ENCODE peak calls at places on chromosomes 13 and 19, in six cellular contexts. S is heart left ventricle, G is prostate gland, T is Peyer's patch, B is esophagus squamous epithelium, U is body of pancreas. R is an unnamed sample.

GRCh38 chr19:41688098-41688497 is at the start of gene CEACAM7:
- DNase-seq in S (no peak), U (no peak), B (no peak), T (no peak), G (no peak), R (no peak)

GRCh38 chr13:42328672-42329071 is 56.7 kb downstream of the AKAP11 start:
- DNase-seq in G (no peak), U (no peak), T (no peak), S (no peak), B (no peak), R (no peak)

GRCh38 chr13:23447927-23448326 is 14.4 kb upstream of the SACS start:
- DNase-seq in S (no peak), T (no peak), B (no peak), G (no peak), U (no peak), R (no peak)

GRCh38 chr13:41426047-41426446 is 31.3 kb upstream of the RGCC start:
- DNase-seq in S (no peak), B (no peak), G (no peak), T (no peak), U (no peak), R (no peak)

GRCh38 chr19:17296278-17296677 is 6.9 kb downstream of the ABHD8 start:
- DNase-seq in T (no peak), U (no peak), B (no peak), G (no peak), S (no peak), R (no peak)

GRCh38 chr13:76637651-76638111 is 248.5 kb downstream of the KCTD12 start:
- DNase-seq in T (no peak), U (no peak), G (no peak), S (no peak), B (no peak), R (no peak)

GRCh38 chr13:35600137-35600536 is 123.6 kb upstream of the MAB21L1 start:
- DNase-seq in S (no peak), B (no peak), G (no peak), U (no peak), T (no peak), R (no peak)

GRCh38 chr19:49609499-49610092 is 18.6 kb downstream of the PRR12 start:
- DNase-seq in T (no peak), S (no peak), B (no peak), U (no peak), G (no peak), R (no peak)

GRCh38 chr13:41457589-41458186 is 338 bp downstream of the RGCC start:
- DNase-seq in T (no peak), S (no peak), G (no peak), U (no peak), B (no peak), R (no peak)

GRCh38 chr19:5470264-5470671 is 15.1 kb downstream of the ZNRF4 start:
- DNase-seq in U (peak; percentile 14), S (no peak), T (no peak), B (no peak), G (peak; percentile 8), R (no peak)

GRCh38 chr19:42178791-42179500 is 38.5 kb downstream of the DEDD2 start:
- DNase-seq in U (no peak), T (no peak), B (no peak), G (no peak), S (no peak), R (no peak)

GRCh38 chr19:19028526-19028925 is 4.8 kb downstream of the SUGP2 start:
- DNase-seq in G (no peak), S (no peak), B (no peak), T (no peak), U (no peak), R (no peak)

GRCh38 chr19:19034204-19034624 is 811 bp downstream of the ARMC6 start:
- DNase-seq in B (no peak), G (peak; percentile 20), S (peak; percentile 52), U (no peak), T (peak; percentile 44), R (no peak)

GRCh38 chr19:19033176-19033425 is 216 bp downstream of the SUGP2 start:
- DNase-seq in U (no peak), T (peak; percentile 17), G (no peak), B (no peak), S (no peak), R (no peak)

GRCh38 chr19:19032420-19033175 is 719 bp downstream of the SUGP2 start:
- DNase-seq in G (peak; percentile 84), S (peak; percentile 97), B (no peak), T (peak; percentile 60), U (peak; percentile 59), R (peak; percentile 78)

DNA sequence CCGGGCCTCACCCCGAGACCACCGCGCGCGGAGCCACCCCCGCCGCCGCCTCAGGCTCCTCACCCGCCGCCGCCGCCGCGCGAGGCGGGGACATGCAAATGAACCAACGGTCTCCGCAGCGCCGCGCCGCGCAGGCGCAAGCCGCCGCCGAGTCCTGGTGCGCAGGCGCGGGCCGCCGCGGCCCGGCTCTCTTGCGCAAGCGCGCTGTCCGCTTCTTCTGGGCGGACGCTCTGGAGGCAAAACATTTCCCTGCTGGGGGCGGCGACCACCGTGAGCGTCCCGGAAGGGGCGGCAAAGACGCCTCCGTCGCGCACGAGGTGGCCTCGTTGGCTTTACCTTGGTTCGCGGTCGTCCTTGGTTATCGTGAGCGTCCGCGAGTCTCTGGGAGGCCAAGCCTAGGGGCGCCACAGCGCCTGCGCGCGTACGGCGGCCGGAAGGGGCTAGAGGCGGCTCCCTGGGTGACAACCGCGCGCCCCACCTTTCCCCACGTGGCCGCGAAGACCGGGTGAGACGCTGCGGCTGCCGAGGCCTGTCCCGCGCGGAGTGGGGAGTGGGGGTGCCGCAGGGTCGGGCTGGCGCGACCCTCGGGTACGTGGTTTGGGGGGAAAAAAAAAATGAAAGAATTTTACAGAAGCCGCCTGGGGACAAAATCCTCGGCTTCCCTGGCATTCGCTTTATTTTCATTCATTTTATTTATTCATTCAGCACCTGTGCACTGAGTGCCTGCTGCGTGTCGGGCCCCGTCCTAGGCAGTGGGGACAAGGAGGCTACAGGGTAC is at the start of the genes ARMC6 and SUGP2:
- DNase-seq in B (no peak), U (peak; percentile 87), S (peak; percentile 90), G (peak; percentile 80), T (peak; percentile 84), R (peak; percentile 73)
- TF ChIP-seq POLR2A in B (peak; percentile 5), U (peak; percentile 57), S (no peak), G (peak; percentile 67), T (peak; percentile 22), R (peak; percentile 79)

GRCh38 chr13:111145506-111145905 is 30.4 kb downstream of the ARHGEF7 start:
- DNase-seq in S (no peak), B (no peak), U (no peak), T (no peak), G (no peak), R (no peak)
- H3K27ac ChIP-seq in S (peak overlapping the region; percentile 38), B (no peak overlapping the region), U (no peak overlapping the region), T (no peak overlapping the region), G (no peak overlapping the region), R (peak overlapping the region; percentile 27)

DNA sequence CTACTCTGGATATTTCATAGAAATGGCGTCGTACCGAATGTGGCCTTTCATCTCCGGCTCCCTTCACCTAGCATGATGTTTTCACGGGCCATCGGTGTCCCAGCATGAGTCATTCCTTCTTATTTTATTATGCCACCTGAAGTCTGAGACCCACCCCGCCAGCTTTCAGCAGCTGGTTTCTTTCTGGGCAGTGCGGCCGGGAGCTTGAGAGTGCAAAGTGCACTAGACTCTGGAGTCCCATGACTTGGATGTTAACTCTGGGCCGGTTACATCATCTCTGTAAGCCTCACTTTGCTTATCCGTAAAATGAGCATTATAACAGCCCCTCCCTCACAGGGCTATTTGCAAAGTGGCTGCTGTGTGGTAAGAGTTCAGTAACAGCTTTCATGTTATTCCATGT is 5.8 kb upstream of the KMT5C start:
- DNase-seq in G (no peak), T (no peak), S (no peak), U (peak; percentile 52), B (no peak), R (no peak)
- TF ChIP-seq POLR2A in G (no peak), T (peak; percentile 19), S (no peak), U (no peak), B (no peak), R (no peak)

GRCh38 chr13:100833427-100833826 is 158.8 kb upstream of the TMTC4 start:
- DNase-seq in S (no peak), G (no peak), T (no peak), B (no peak), U (no peak), R (no peak)

GRCh38 chr13:100825551-100825950 is 151.0 kb upstream of the TMTC4 start:
- DNase-seq in S (no peak), G (no peak), T (no peak), B (no peak), U (no peak), R (no peak)

GRCh38 chr13:100827489-100828000 is 152.9 kb upstream of the TMTC4 start:
- DNase-seq in T (no peak), G (no peak), U (no peak), S (no peak), B (no peak), R (no peak)

GRCh38 chr13:100826441-100826840 is 151.8 kb upstream of the TMTC4 start:
- DNase-seq in S (no peak), T (no peak), B (no peak), U (no peak), G (no peak), R (no peak)

GRCh38 chr13:100828226-100828625 is 153.6 kb upstream of the TMTC4 start:
- DNase-seq in U (no peak), S (no peak), B (no peak), G (no peak), T (no peak), R (no peak)
- H3K27ac ChIP-seq in U (no peak overlapping the region), S (no peak overlapping the region), B (peak overlapping the region; percentile 51), G (no peak overlapping the region), T (no peak overlapping the region), R (no peak overlapping the region)

DNA sequence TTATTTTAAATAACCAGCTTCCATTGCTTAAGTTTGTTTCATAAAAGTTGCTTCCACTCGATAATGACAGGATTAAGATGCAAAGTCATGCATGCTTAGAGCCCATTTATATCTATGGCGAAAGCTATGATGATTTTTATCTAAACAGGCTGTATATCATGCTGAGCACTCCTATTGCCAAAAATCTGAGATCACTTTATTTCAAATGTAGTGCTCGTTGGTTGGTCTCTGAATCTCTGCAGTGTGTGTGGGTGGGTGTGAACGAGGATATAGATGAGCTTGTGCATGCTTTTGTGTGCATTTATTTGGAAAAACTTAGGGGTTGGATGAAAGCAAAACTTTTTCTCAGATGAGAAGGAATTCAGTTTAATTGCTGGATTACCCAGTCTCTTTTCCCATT is 27.0 kb upstream of the ARGLU1 start:
- DNase-seq in B (no peak), S (no peak), G (no peak), T (no peak), U (no peak), R (no peak)
- TF ChIP-seq POLR2A in B (no peak), S (no peak), G (no peak), T (no peak), U (no peak), R (no peak)

GRCh38 chr19:7426986-7427385 is 61.8 kb downstream of the PEX11G start:
- DNase-seq in S (no peak), G (no peak), B (no peak), T (no peak), U (no peak), R (no peak)
- H3K27ac ChIP-seq in S (no peak overlapping the region), G (no peak overlapping the region), B (peak overlapping the region; percentile 45), T (no peak overlapping the region), U (peak overlapping the region; percentile 75), R (no peak overlapping the region)

GRCh38 chr19:38617764-38618589 is at the start of gene MAP4K1:
- DNase-seq in U (peak; percentile 44), B (peak; percentile 54), S (peak; percentile 38), T (peak; percentile 95), G (peak; percentile 22), R (peak; percentile 28)
- TF ChIP-seq POLR2A in U (no peak), B (no peak), S (no peak), T (no peak), G (no peak), R (no peak)